ENCODE peak calls at places on chromosome 19, in seven cellular contexts. R, I, X, N, P, L and G are unnamed samples.

GRCh38 chr19:39679791-39680168 is 24.1 kb downstream of the LGALS16 start:
- DNase-seq in R (no peak), I (no peak), X (no peak), N (no peak), P (no peak), L (no peak), G (no peak)

GRCh38 chr19:3333020-3333583 is 33.3 kb upstream of the NFIC start:
- DNase-seq in R (no peak), I (no peak), X (no peak), N (no peak), P (no peak), L (no peak), G (no peak)

GRCh38 chr19:55226273-55226672 is 2.3 kb downstream of the TMEM86B start:
- DNase-seq in R (no peak), I (no peak), X (no peak), N (no peak), P (no peak), L (no peak), G (no peak)

GRCh38 chr19:47615230-47615629 is 6.3 kb downstream of the BICRA start:
- DNase-seq in R (no peak), I (no peak), X (no peak), N (no peak), P (no peak), L (no peak), G (no peak)

GRCh38 chr19:33815410-33816340 is 19.0 kb downstream of the KCTD15 start:
- DNase-seq in R (no peak), I (no peak), X (no peak), N (peak), P (no peak), L (no peak), G (peak)

GRCh38 chr19:55304980-55305379 is 20.2 kb downstream of the TMEM150B start:
- DNase-seq in R (no peak), I (no peak), X (no peak), N (no peak), P (no peak), L (no peak), G (no peak)

GRCh38 chr19:50780753-50781480 is 9.3 kb upstream of the ACP4 start:
- DNase-seq in R (no peak), I (no peak), X (no peak), N (no peak), P (no peak), L (no peak), G (no peak)

GRCh38 chr19:4821265-4821664 is 10.2 kb downstream of the TICAM1 start:
- DNase-seq in R (no peak), I (no peak), X (no peak), N (no peak), P (no peak), L (no peak), G (no peak)

GRCh38 chr19:12800873-12801465 is 631 bp downstream of the PRDX2 start:
- DNase-seq in R (peak), I (no peak), X (no peak), N (no peak), P (peak), L (peak), G (no peak)

GRCh38 chr19:46559203-46559602 is 41.9 kb upstream of the CALM3 start:
- DNase-seq in R (no peak), I (no peak), X (no peak), N (no peak), P (no peak), L (no peak), G (no peak)

GRCh38 chr19:32350492-32350891 is 5.1 kb downstream of the ZNF507 start:
- DNase-seq in R (no peak), I (no peak), X (no peak), N (no peak), P (no peak), L (no peak), G (no peak)

GRCh38 chr19:10819124-10820060 is 16.6 kb downstream of the TMED1 start:
- DNase-seq in R (no peak), I (no peak), X (no peak), N (no peak), P (peak), L (no peak), G (no peak)

GRCh38 chr19:10816691-10817090 is 19.3 kb downstream of the TMED1 start:
- DNase-seq in R (no peak), I (no peak), X (no peak), N (no peak), P (no peak), L (no peak), G (no peak)

GRCh38 chr19:10817291-10818038 is 18.5 kb downstream of the TMED1 start:
- DNase-seq in R (no peak), I (no peak), X (no peak), N (peak), P (peak), L (no peak), G (no peak)

GRCh38 chr19:10818306-10819123 is 17.5 kb downstream of the TMED1 start:
- DNase-seq in R (no peak), I (no peak), X (no peak), N (no peak), P (no peak), L (no peak), G (no peak)

GRCh38 chr19:10820173-10820572 is 15.8 kb downstream of the TMED1 start:
- DNase-seq in R (no peak), I (no peak), X (no peak), N (no peak), P (peak), L (peak), G (no peak)
- TF ChIP-seq CTCF in R (peak), I (peak), X (no peak), N (peak), P (peak), L (peak), G (peak)

GRCh38 chr19:17726914-17727773 is 7.9 kb downstream of the MAP1S start:
- DNase-seq in R (no peak), I (no peak), X (no peak), N (no peak), P (no peak), L (no peak), G (no peak)
- TF ChIP-seq CTCF in R (no peak), I (no peak), X (no peak), N (no peak), P (no peak), L (no peak), G (no peak)

GRCh38 chr19:23309926-23310325 is 59.7 kb upstream of the ZNF724 start:
- DNase-seq in R (no peak), I (no peak), X (no peak), N (no peak), P (no peak), L (no peak), G (no peak)

GRCh38 chr19:23312515-23312914 is 62.3 kb upstream of the ZNF724 start:
- DNase-seq in R (no peak), I (no peak), X (no peak), N (no peak), P (no peak), L (no peak), G (no peak)

GRCh38 chr19:23313196-23313595 is 63.0 kb upstream of the ZNF724 start:
- DNase-seq in R (no peak), I (no peak), X (no peak), N (no peak), P (no peak), L (no peak), G (no peak)

GRCh38 chr19:23311551-23311950 is 61.4 kb upstream of the ZNF724 start:
- DNase-seq in R (no peak), I (no peak), X (no peak), N (no peak), P (no peak), L (no peak), G (no peak)

GRCh38 chr19:23310729-23311211 is 60.6 kb upstream of the ZNF724 start:
- DNase-seq in R (no peak), I (no peak), X (no peak), N (no peak), P (no peak), L (no peak), G (no peak)
- TF ChIP-seq CTCF in R (no peak), I (no peak), X (no peak), N (no peak), P (no peak), L (no peak), G (no peak)

DNA sequence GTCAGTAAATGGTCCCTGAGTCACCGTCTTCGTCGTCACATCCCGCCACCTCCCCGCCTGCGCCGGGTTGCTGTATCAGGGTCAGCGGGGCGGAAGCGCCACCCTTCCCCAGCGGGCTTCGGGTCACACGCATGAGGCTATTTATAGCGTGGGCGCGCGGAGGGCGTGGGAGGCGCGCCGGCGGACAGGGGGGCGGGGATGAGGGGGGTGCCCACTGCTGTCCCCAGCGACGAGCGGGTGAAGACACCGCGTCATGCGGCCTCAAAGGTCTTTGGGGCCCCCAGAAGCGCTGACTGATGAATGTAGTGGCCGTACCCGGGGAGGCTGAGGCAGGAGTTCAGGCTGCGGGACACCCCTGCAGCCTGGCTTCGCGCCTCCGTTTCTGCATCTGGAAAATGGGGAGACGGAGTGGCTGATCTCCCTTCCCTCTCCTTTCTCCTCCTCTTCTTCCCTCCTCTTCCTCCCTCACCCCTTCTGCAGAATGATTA is 7.9 kb downstream of the UNC13A start:
- DNase-seq in R (peak), I (peak), X (no peak), N (peak), P (peak), L (peak), G (no peak)
- TF ChIP-seq CTCF in R (no peak), I (no peak), X (no peak), N (no peak), P (no peak), L (no peak), G (peak)

GRCh38 chr19:53540091-53540490 is 2.1 kb downstream of the ZNF331 start:
- DNase-seq in R (no peak), I (no peak), X (no peak), N (no peak), P (no peak), L (no peak), G (no peak)

GRCh38 chr19:53536223-53536543 is 1.8 kb upstream of the ZNF331 start:
- DNase-seq in R (no peak), I (no peak), X (no peak), N (no peak), P (no peak), L (no peak), G (no peak)

GRCh38 chr19:53538378-53539109 is 599 bp downstream of the ZNF331 start:
- DNase-seq in R (peak), I (no peak), X (no peak), N (no peak), P (no peak), L (peak), G (no peak)

GRCh38 chr19:53537126-53537522 is 821 bp upstream of the ZNF331 start:
- DNase-seq in R (no peak), I (no peak), X (no peak), N (no peak), P (no peak), L (no peak), G (no peak)

GRCh38 chr19:53537523-53538377 is at the start of gene ZNF331:
- DNase-seq in R (peak), I (no peak), X (peak), N (peak), P (peak), L (peak), G (no peak)
- TF ChIP-seq CTCF in R (peak), I (peak), X (no peak), N (peak), P (peak), L (peak), G (peak)